ENCODE peak calls at places on chromosomes 3 and 15, in five cellular contexts. One of them, this sample, is unnamed.

GRCh38 chr15:23033979-23034378 is 5.4 kb downstream of the TUBGCP5 start:
- DNase-seq in GM12891: no peak
- DNase-seq in thyroid gland: no peak
- DNase-seq in erythroblast: no peak
- DNase-seq in heart left ventricle: no peak
- DNase-seq in this sample: no peak

GRCh38 chr15:44195151-44195740 is at the start of gene FRMD5:
- DNase-seq in thyroid gland: peak
- DNase-seq in erythroblast: peak
- DNase-seq in GM12891: peak
- DNase-seq in heart left ventricle: peak
- DNase-seq in this sample: peak

GRCh38 chr3:173986861-173987410 is 589.4 kb downstream of the NLGN1 start:
- DNase-seq in erythroblast: no peak
- DNase-seq in GM12891: no peak
- DNase-seq in thyroid gland: no peak
- DNase-seq in heart left ventricle: no peak
- DNase-seq in this sample: no peak

GRCh38 chr3:171443211-171443957 is 16.8 kb downstream of the TNIK start:
- DNase-seq in erythroblast: peak
- DNase-seq in heart left ventricle: no peak
- DNase-seq in GM12891: no peak
- DNase-seq in thyroid gland: no peak
- DNase-seq in this sample: no peak

GRCh38 chr15:31300208-31300661 is 26.4 kb upstream of the KLF13 start:
- DNase-seq in heart left ventricle: no peak
- DNase-seq in GM12891: no peak
- DNase-seq in erythroblast: no peak
- DNase-seq in thyroid gland: no peak
- DNase-seq in this sample: no peak

GRCh38 chr3:57752307-57752706 is 3.8 kb upstream of the SLMAP start:
- DNase-seq in heart left ventricle: no peak
- DNase-seq in thyroid gland: no peak
- DNase-seq in erythroblast: no peak
- DNase-seq in GM12891: no peak
- DNase-seq in this sample: no peak

GRCh38 chr15:85412956-85413854 is 32.8 kb downstream of the AKAP13 start:
- DNase-seq in erythroblast: no peak
- DNase-seq in heart left ventricle: peak
- DNase-seq in thyroid gland: peak
- DNase-seq in GM12891: peak
- DNase-seq in this sample: peak

GRCh38 chr3:143170043-143170442 is 50.5 kb downstream of the CHST2 start:
- DNase-seq in thyroid gland: no peak
- DNase-seq in GM12891: no peak
- DNase-seq in heart left ventricle: no peak
- DNase-seq in erythroblast: no peak
- DNase-seq in this sample: no peak

GRCh38 chr3:187040637-187041361 is 98.5 kb downstream of the RPL39L start:
- DNase-seq in GM12891: no peak
- DNase-seq in heart left ventricle: no peak
- DNase-seq in erythroblast: no peak
- DNase-seq in thyroid gland: no peak
- DNase-seq in this sample: no peak

GRCh38 chr3:27544372-27544865 is 60.2 kb upstream of the SLC4A7 start:
- DNase-seq in erythroblast: no peak
- DNase-seq in heart left ventricle: no peak
- DNase-seq in thyroid gland: no peak
- DNase-seq in GM12891: no peak
- DNase-seq in this sample: no peak

GRCh38 chr3:21654662-21655061 is 96.3 kb downstream of the ZNF385D start:
- DNase-seq in GM12891: no peak
- DNase-seq in heart left ventricle: no peak
- DNase-seq in thyroid gland: no peak
- DNase-seq in erythroblast: no peak
- DNase-seq in this sample: no peak

GRCh38 chr3:138440137-138440536 is 5.7 kb downstream of the ESYT3 start:
- DNase-seq in thyroid gland: peak
- DNase-seq in erythroblast: no peak
- DNase-seq in heart left ventricle: peak
- DNase-seq in GM12891: no peak
- DNase-seq in this sample: no peak

GRCh38 chr3:13143381-13144004 is 70.3 kb upstream of the IQSEC1 start:
- DNase-seq in erythroblast: no peak
- DNase-seq in GM12891: no peak
- DNase-seq in thyroid gland: no peak
- DNase-seq in heart left ventricle: no peak
- DNase-seq in this sample: peak

GRCh38 chr15:32657941-32658340 is 16.4 kb downstream of the SCG5 start:
- DNase-seq in heart left ventricle: no peak
- DNase-seq in thyroid gland: no peak
- DNase-seq in erythroblast: no peak
- DNase-seq in GM12891: no peak
- DNase-seq in this sample: no peak
- TF ChIP-seq POLR2A in heart left ventricle: no peak
- TF ChIP-seq POLR2A in thyroid gland: no peak
- TF ChIP-seq POLR2A in erythroblast: no peak
- TF ChIP-seq POLR2A in GM12891: no peak
- TF ChIP-seq POLR2A in this sample: no peak

GRCh38 chr15:97679289-97679688 is 281.2 kb upstream of the ARRDC4 start:
- DNase-seq in thyroid gland: no peak
- DNase-seq in erythroblast: no peak
- DNase-seq in heart left ventricle: no peak
- DNase-seq in GM12891: no peak
- DNase-seq in this sample: no peak

GRCh38 chr15:97684249-97684648 is 276.3 kb upstream of the ARRDC4 start:
- DNase-seq in GM12891: no peak
- DNase-seq in thyroid gland: no peak
- DNase-seq in erythroblast: no peak
- DNase-seq in heart left ventricle: no peak
- DNase-seq in this sample: no peak

GRCh38 chr15:97680606-97681220 is 279.8 kb upstream of the ARRDC4 start:
- DNase-seq in GM12891: no peak
- DNase-seq in thyroid gland: no peak
- DNase-seq in erythroblast: no peak
- DNase-seq in heart left ventricle: no peak
- DNase-seq in this sample: no peak

GRCh38 chr15:97683816-97684215 is 276.7 kb upstream of the ARRDC4 start:
- DNase-seq in GM12891: no peak
- DNase-seq in erythroblast: no peak
- DNase-seq in heart left ventricle: no peak
- DNase-seq in thyroid gland: no peak
- DNase-seq in this sample: no peak

DNA sequence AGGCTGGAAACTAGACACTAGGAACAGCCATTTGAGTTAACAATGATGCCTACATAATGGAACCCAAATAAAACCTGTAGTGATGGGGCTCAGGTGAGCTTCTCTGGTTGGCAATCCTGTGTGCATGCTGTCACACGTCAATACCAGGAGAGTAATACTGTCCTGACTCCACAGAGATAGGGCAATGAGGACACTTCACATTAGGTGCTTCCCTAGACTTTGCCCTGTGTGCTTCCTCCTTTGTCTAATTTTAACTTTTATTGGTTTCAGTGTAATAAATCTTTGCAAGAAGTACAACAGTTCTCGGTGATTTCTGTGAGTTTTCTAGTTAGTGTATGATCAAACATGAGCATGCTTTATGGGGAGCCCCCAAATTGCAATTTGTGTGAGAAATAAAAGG is 281.8 kb upstream of the ARRDC4 start:
- DNase-seq in thyroid gland: no peak
- DNase-seq in erythroblast: no peak
- DNase-seq in heart left ventricle: no peak
- DNase-seq in GM12891: no peak
- DNase-seq in this sample: no peak
- TF ChIP-seq POLR2A in thyroid gland: no peak
- TF ChIP-seq POLR2A in erythroblast: no peak
- TF ChIP-seq POLR2A in heart left ventricle: no peak
- TF ChIP-seq POLR2A in GM12891: no peak
- TF ChIP-seq POLR2A in this sample: no peak

GRCh38 chr15:59436774-59437472 is 1.1 kb upstream of the FAM81A start:
- DNase-seq in heart left ventricle: no peak
- DNase-seq in erythroblast: no peak
- DNase-seq in thyroid gland: no peak
- DNase-seq in GM12891: no peak
- DNase-seq in this sample: no peak

GRCh38 chr15:59439571-59439970 is 1.6 kb downstream of the FAM81A start:
- DNase-seq in GM12891: no peak
- DNase-seq in heart left ventricle: no peak
- DNase-seq in erythroblast: no peak
- DNase-seq in thyroid gland: no peak
- DNase-seq in this sample: no peak

GRCh38 chr15:59437473-59437776 is 561 bp upstream of the FAM81A start:
- DNase-seq in thyroid gland: no peak
- DNase-seq in erythroblast: no peak
- DNase-seq in GM12891: no peak
- DNase-seq in heart left ventricle: no peak
- DNase-seq in this sample: no peak

GRCh38 chr15:59438891-59439290 is 905 bp downstream of the FAM81A start:
- DNase-seq in GM12891: no peak
- DNase-seq in erythroblast: no peak
- DNase-seq in thyroid gland: no peak
- DNase-seq in heart left ventricle: no peak
- DNase-seq in this sample: no peak

GRCh38 chr15:59437777-59438574 is at the start of gene FAM81A:
- DNase-seq in thyroid gland: peak
- DNase-seq in heart left ventricle: peak
- DNase-seq in erythroblast: peak
- DNase-seq in GM12891: peak
- DNase-seq in this sample: peak
- TF ChIP-seq POLR2A in thyroid gland: no peak
- TF ChIP-seq POLR2A in heart left ventricle: no peak
- TF ChIP-seq POLR2A in erythroblast: no peak
- TF ChIP-seq POLR2A in GM12891: no peak
- TF ChIP-seq POLR2A in this sample: no peak

GRCh38 chr3:49856181-49857005 is at the start of gene TRAIP:
- DNase-seq in erythroblast: peak
- DNase-seq in thyroid gland: peak
- DNase-seq in GM12891: peak
- DNase-seq in heart left ventricle: peak
- DNase-seq in this sample: peak
- TF ChIP-seq POLR2A in erythroblast: peak
- TF ChIP-seq POLR2A in thyroid gland: no peak
- TF ChIP-seq POLR2A in GM12891: peak
- TF ChIP-seq POLR2A in heart left ventricle: peak
- TF ChIP-seq POLR2A in this sample: no peak

DNA sequence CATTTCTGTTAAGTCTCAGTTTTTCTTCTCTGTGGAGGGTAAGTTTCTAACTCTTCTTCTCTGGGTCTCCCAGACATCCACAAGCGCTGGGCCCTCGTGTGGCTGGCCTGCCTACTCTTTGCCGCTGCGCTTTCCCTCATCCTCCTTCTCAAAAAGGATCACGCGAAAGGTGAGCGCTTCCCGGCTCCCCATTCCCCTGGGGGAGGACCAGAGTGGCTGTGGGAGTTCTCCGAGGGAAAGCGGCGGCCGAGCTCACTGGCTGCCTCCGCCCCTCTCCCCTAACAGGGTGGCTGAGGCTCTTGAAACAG is 1.1 kb upstream of the CRELD1 start:
- DNase-seq in GM12891: no peak
- DNase-seq in erythroblast: no peak
- DNase-seq in heart left ventricle: no peak
- DNase-seq in thyroid gland: no peak
- DNase-seq in this sample: no peak
- TF ChIP-seq POLR2A in GM12891: no peak
- TF ChIP-seq POLR2A in erythroblast: no peak
- TF ChIP-seq POLR2A in heart left ventricle: peak
- TF ChIP-seq POLR2A in thyroid gland: no peak
- TF ChIP-seq POLR2A in this sample: peak

DNA sequence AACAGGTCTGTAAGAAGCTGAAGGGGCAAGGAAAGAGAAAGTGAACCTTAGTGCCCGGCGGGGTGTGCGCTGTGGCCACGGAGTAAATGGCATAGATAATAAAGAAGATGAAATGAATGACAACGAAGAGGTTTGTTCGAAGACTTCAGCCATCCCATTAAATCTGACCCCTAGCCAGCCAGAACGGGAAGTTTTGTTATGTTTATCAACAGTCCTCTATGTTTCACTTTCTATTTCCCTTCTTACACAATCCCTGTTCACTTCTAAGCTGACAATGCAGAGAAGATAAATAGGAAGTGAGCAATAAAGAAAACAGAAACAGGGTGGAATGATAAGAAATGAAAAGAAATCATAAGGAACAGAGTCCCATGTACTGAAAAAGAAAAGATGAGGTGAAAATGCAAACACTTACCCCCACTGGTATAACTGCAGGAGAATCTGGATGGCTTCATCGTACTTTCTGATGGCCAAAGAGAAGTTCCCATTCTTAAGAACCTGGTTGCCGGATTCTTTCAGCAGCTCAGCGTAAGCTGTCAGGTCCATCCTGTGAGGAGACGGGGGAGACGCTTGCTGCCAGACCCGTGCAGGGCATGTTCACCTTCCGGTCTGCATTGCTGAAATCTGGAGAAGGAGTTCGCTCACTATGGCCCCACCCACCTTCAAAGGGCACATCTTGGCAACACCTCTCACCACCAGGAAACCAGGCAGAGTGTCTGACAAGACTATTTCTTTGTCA is 36.8 kb downstream of the TRANK1 start:
- DNase-seq in thyroid gland: peak
- DNase-seq in GM12891: no peak
- DNase-seq in heart left ventricle: peak
- DNase-seq in erythroblast: peak
- DNase-seq in this sample: peak
- TF ChIP-seq POLR2A in thyroid gland: no peak
- TF ChIP-seq POLR2A in GM12891: no peak
- TF ChIP-seq POLR2A in heart left ventricle: no peak
- TF ChIP-seq POLR2A in erythroblast: peak
- TF ChIP-seq POLR2A in this sample: peak

GRCh38 chr15:90855139-90855538 is 13.2 kb upstream of the FURIN start:
- DNase-seq in thyroid gland: no peak
- DNase-seq in erythroblast: no peak
- DNase-seq in heart left ventricle: no peak
- DNase-seq in GM12891: no peak
- DNase-seq in this sample: no peak

GRCh38 chr15:90857337-90857736 is 11.1 kb upstream of the FURIN start:
- DNase-seq in GM12891: no peak
- DNase-seq in thyroid gland: no peak
- DNase-seq in heart left ventricle: no peak
- DNase-seq in erythroblast: no peak
- DNase-seq in this sample: no peak

GRCh38 chr15:90851114-90851513 is 17.3 kb upstream of the FURIN start:
- DNase-seq in heart left ventricle: no peak
- DNase-seq in thyroid gland: no peak
- DNase-seq in GM12891: no peak
- DNase-seq in erythroblast: no peak
- DNase-seq in this sample: no peak

GRCh38 chr15:90851945-90852344 is 16.4 kb upstream of the FURIN start:
- DNase-seq in thyroid gland: no peak
- DNase-seq in heart left ventricle: no peak
- DNase-seq in GM12891: no peak
- DNase-seq in erythroblast: no peak
- DNase-seq in this sample: no peak
- TF ChIP-seq POLR2A in thyroid gland: no peak
- TF ChIP-seq POLR2A in heart left ventricle: no peak
- TF ChIP-seq POLR2A in GM12891: no peak
- TF ChIP-seq POLR2A in erythroblast: no peak
- TF ChIP-seq POLR2A in this sample: no peak

This sample was measured in spleen.